ENCODE peak calls at places on chromosomes 13 and 19, in seven cellular contexts. L is SK-N-SH, O is HCT116, K is H1, X is GM12878, V is HepG2, B is K562. W is an unnamed sample.

GRCh38 chr13:73421310-73421912 is 362.6 kb downstream of the KLF5 start:
- DNase-seq in L (no peak), O (peak; percentile 92), K (no peak), X (no peak), V (no peak), B (no peak), W (no peak)

GRCh38 chr13:94609196-94609595 is 7.5 kb downstream of the GPR180 start:
- DNase-seq in L (no peak), O (no peak), K (no peak), X (no peak), V (no peak), B (no peak), W (no peak)

GRCh38 chr19:11767633-11768133 is 883 bp downstream of the ZNF441 start:
- DNase-seq in L (peak; percentile 57), O (no peak), K (no peak), X (peak; percentile 31), V (peak; percentile 72), B (peak; percentile 67), W (no peak)

GRCh38 chr19:46659151-46660007 is 1.6 kb downstream of the DACT3 start:
- DNase-seq in L (peak; percentile 71), O (no peak), K (no peak), X (no peak), V (no peak), B (peak; percentile 92), W (no peak)

GRCh38 chr13:114166381-114167131 is 12.5 kb upstream of the CFAP97D2 start:
- DNase-seq in L (peak; percentile 62), O (no peak), K (no peak), X (no peak), V (no peak), B (no peak), W (no peak)

GRCh38 chr19:55441692-55442321 is 1.3 kb downstream of the SHISA7 start:
- DNase-seq in L (no peak), O (no peak), K (no peak), X (no peak), V (no peak), B (peak; percentile 71), W (no peak)

GRCh38 chr19:39057615-39058014 is 25.3 kb upstream of the FBXO27 start:
- DNase-seq in L (no peak), O (no peak), K (no peak), X (no peak), V (no peak), B (no peak), W (no peak)

GRCh38 chr13:51921790-51922740 is 60.3 kb downstream of the CCDC70 start:
- DNase-seq in L (no peak), O (no peak), K (no peak), X (no peak), V (no peak), B (peak; percentile 89), W (no peak)

GRCh38 chr19:35556846-35557538 is 6.5 kb downstream of the ATP4A start:
- DNase-seq in L (no peak), O (no peak), K (no peak), X (no peak), V (no peak), B (no peak), W (no peak)

GRCh38 chr19:50433201-50434180 is 799 bp downstream of the MYBPC2 start:
- DNase-seq in L (no peak), O (no peak), K (no peak), X (no peak), V (no peak), B (no peak), W (no peak)

GRCh38 chr19:3880471-3881271 is at the start of gene ATCAY:
- DNase-seq in L (peak; percentile 95), O (no peak), K (no peak), X (no peak), V (no peak), B (no peak), W (no peak)

GRCh38 chr13:60756306-60756705 is 359.3 kb downstream of the TDRD3 start:
- DNase-seq in L (no peak), O (no peak), K (no peak), X (no peak), V (no peak), B (no peak), W (no peak)

GRCh38 chr19:46571495-46571894 is 29.6 kb upstream of the CALM3 start:
- DNase-seq in L (peak; percentile 63), O (peak; percentile 46), K (peak; percentile 44), X (no peak), V (peak; percentile 64), B (peak; percentile 69), W (no peak)

GRCh38 chr19:4969292-4969771 is 419 bp downstream of the KDM4B start:
- DNase-seq in L (no peak), O (no peak), K (no peak), X (no peak), V (no peak), B (no peak), W (no peak)

GRCh38 chr13:113647351-113648217 is 10.4 kb downstream of the ATP4B start:
- DNase-seq in L (peak; percentile 85), O (peak; percentile 19), K (no peak), X (no peak), V (no peak), B (no peak), W (peak; percentile 1)

GRCh38 chr13:79456051-79456450 is 24.9 kb upstream of the NDFIP2 start:
- DNase-seq in L (no peak), O (no peak), K (no peak), X (no peak), V (no peak), B (no peak), W (no peak)

GRCh38 chr19:13652810-13653590 is 111.3 kb upstream of the MRI1 start:
- DNase-seq in L (no peak), O (no peak), K (no peak), X (no peak), V (no peak), B (no peak), W (no peak)

GRCh38 chr13:74889321-74889720 is 592.6 kb downstream of the TBC1D4 start:
- DNase-seq in L (no peak), O (no peak), K (no peak), X (no peak), V (no peak), B (no peak), W (no peak)

GRCh38 chr13:112355274-112355843 is 20.8 kb upstream of the SPACA7 start:
- DNase-seq in L (no peak), O (no peak), K (no peak), X (no peak), V (no peak), B (no peak), W (no peak)

GRCh38 chr19:48571378-48572162 is 19.6 kb downstream of the SULT2B1 start:
- DNase-seq in L (no peak), O (no peak), K (no peak), X (no peak), V (peak; percentile 90), B (no peak), W (no peak)

GRCh38 chr19:3580156-3580955 is 4.9 kb upstream of the GIPC3 start:
- DNase-seq in L (no peak), O (no peak), K (no peak), X (no peak), V (peak; percentile 56), B (peak; percentile 80), W (no peak)

DNA sequence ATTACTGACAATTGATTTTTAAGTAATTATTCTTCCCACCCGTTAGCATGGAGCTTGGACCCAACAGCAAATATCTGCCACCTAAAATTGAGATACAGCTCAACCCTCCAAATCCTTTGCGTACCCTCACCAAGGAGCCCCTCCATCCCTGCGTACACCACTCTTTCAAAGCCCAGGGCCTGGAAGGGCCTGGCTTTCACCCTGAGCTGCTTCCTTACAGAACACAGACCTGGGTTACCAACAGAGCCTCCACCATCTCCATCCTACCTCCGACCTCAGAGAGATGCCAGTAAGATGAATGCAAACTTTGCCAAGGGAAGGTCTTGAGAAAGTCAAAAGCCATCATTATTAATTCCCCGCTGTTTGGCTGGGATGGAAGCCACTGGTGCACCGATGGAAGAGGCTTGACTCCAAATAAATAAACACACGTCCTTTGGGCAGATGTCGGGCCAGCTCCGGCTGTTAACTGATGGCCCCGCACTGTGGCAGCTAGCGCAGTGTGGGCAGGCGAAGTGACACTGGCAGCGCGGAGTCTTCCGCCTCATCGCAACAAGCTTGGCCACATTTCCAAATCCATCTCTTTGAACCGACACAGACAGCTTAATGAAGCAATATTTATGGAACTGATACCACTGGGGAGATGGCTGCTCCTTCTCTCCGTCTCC is 150.2 kb upstream of the VSTM2B start:
- DNase-seq in L (no peak), O (no peak), K (no peak), X (no peak), V (no peak), B (no peak), W (no peak)
- TF ChIP-seq SIN3A in L (no peak), O (no peak), K (no peak), X (no peak), V (no peak), B (no peak), W (no peak)

GRCh38 chr13:110339975-110340550 is 33.0 kb downstream of the COL4A2 start:
- DNase-seq in L (no peak), O (no peak), K (no peak), X (no peak), V (no peak), B (no peak), W (no peak)
- H3K4me1 ChIP-seq in L (no peaks in the 10 kb centered on the region), O (peaks cover 12% of the 10 kb centered on the region), K (peaks cover 3% of the 10 kb centered on the region), X (peaks cover 5% of the 10 kb centered on the region), V (no peaks in the 10 kb centered on the region), B (no peaks in the 10 kb centered on the region), W (no peaks in the 10 kb centered on the region)

GRCh38 chr13:98207411-98207810 is 30.3 kb upstream of the RNF113B start:
- DNase-seq in L (no peak), O (no peak), K (no peak), X (no peak), V (no peak), B (no peak), W (no peak)

GRCh38 chr13:98208606-98209005 is 31.5 kb upstream of the RNF113B start:
- DNase-seq in L (no peak), O (no peak), K (no peak), X (no peak), V (no peak), B (no peak), W (no peak)

GRCh38 chr13:98204546-98204945 is 27.5 kb upstream of the RNF113B start:
- DNase-seq in L (no peak), O (no peak), K (no peak), X (no peak), V (no peak), B (no peak), W (no peak)

GRCh38 chr13:98203641-98204326 is 26.7 kb upstream of the RNF113B start:
- DNase-seq in L (no peak), O (no peak), K (no peak), X (no peak), V (no peak), B (no peak), W (no peak)

GRCh38 chr13:98206946-98207345 is 29.9 kb upstream of the RNF113B start:
- DNase-seq in L (no peak), O (no peak), K (no peak), X (no peak), V (no peak), B (no peak), W (no peak)
- TF ChIP-seq POLR2AphosphoS5 in L (peak; percentile 11), O (no peak), K (no peak), X (no peak), V (no peak), B (no peak), W (no peak)

DNA sequence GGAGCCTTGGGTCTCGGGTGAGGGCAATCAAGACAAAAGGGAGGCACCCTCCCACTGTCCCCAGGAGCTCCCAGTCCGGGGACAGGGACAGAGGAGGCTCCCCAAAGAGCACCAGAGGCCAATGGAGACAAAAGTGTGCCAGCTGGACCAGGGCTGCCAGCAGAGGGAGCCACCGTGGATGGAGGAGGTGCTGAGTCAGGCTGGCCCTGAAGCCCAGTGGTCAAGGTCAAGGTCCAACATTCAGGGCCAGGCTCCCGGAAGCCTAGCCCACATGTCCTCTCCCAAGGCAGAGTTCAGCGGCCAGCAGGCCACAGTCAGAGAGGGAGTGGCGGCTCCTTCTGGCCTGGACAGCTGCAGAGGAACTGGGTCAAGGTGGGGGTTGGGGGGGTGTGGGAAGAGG is 8.4 kb downstream of the COL5A3 start:
- DNase-seq in L (no peak), O (no peak), K (no peak), X (no peak), V (peak; percentile 63), B (peak; percentile 49), W (no peak)
- TF ChIP-seq SIN3A in L (no peak), O (no peak), K (no peak), X (no peak), V (no peak), B (no peak), W (no peak)